ENCODE peak calls at places on chromosome 22, in seven cellular contexts. A, H, V, P, D, O and U are unnamed samples.

GRCh38 chr22:41094036-41094435 is 1.6 kb downstream of the EP300 start:
- DNase-seq in A (no peak), D (peak; percentile 27), H (no peak), P (no peak), V (peak; percentile 7), O (no peak), U (peak; percentile 8)

GRCh38 chr22:29208879-29209623 is 3.4 kb downstream of the EMID1 start:
- DNase-seq in V (no peak), D (peak; percentile 7), A (no peak), H (no peak), P (no peak), O (peak; percentile 49), U (no peak)

GRCh38 chr22:31622980-31623379 is 39.0 kb downstream of the PISD start:
- DNase-seq in D (no peak), H (no peak), P (no peak), O (no peak), V (no peak), A (no peak), U (no peak)

GRCh38 chr22:37157516-37158289 is 8.0 kb upstream of the IL2RB start:
- DNase-seq in V (no peak), P (peak; percentile 3), H (no peak), A (no peak), D (no peak), O (no peak), U (no peak)

GRCh38 chr22:23769321-23769965 is 1.7 kb upstream of the CHCHD10 start:
- DNase-seq in A (no peak), V (no peak), P (no peak), O (no peak), D (no peak), H (no peak), U (no peak)

GRCh38 chr22:38204784-38205183 is 3.0 kb downstream of the MAFF start:
- DNase-seq in D (no peak), H (no peak), P (no peak), V (no peak), O (no peak), A (no peak), U (no peak)

GRCh38 chr22:24938741-24939341 is 7.7 kb downstream of the LHFPL7 start:
- DNase-seq in V (peak; percentile 55), P (peak; percentile 62), O (peak; percentile 66), A (no peak), D (peak; percentile 20), H (no peak), U (peak; percentile 34)

GRCh38 chr22:19523240-19524169 is 705 bp downstream of the CLDN5 start:
- DNase-seq in H (no peak), V (no peak), P (no peak), A (no peak), O (no peak), D (peak; percentile 35), U (no peak)